ENCODE peak calls at places on chromosomes 13 and 19, in four cellular contexts. Z, K, R and U are unnamed samples.

GRCh38 chr19:40279120-40279551 is 6.0 kb downstream of the AKT2 start:
- DNase-seq in Z (no peak), K (no peak), R (no peak), U (no peak)

GRCh38 chr13:26019241-26019640 is 32.6 kb downstream of the SHISA2 start:
- DNase-seq in Z (no peak), K (no peak), R (no peak), U (no peak)

GRCh38 chr19:1884291-1884718 is 991 bp downstream of the ABHD17A start:
- DNase-seq in Z (peak), K (no peak), R (no peak), U (no peak)

GRCh38 chr13:50693755-50694154 is 149.7 kb downstream of the DLEU7 start:
- DNase-seq in Z (no peak), K (no peak), R (no peak), U (peak)

GRCh38 chr19:52660981-52661380 is 22.8 kb upstream of the ZNF83 start:
- DNase-seq in Z (no peak), K (no peak), R (no peak), U (no peak)

GRCh38 chr19:48450441-48450840 is 4.7 kb downstream of the GRWD1 start:
- DNase-seq in Z (no peak), K (no peak), R (no peak), U (no peak)

GRCh38 chr13:74987124-74987690 is 494.8 kb downstream of the TBC1D4 start:
- DNase-seq in Z (no peak), K (no peak), R (no peak), U (no peak)

GRCh38 chr19:40282920-40283319 is 2.2 kb downstream of the AKT2 start:
- DNase-seq in Z (no peak), K (no peak), R (no peak), U (no peak)

DNA sequence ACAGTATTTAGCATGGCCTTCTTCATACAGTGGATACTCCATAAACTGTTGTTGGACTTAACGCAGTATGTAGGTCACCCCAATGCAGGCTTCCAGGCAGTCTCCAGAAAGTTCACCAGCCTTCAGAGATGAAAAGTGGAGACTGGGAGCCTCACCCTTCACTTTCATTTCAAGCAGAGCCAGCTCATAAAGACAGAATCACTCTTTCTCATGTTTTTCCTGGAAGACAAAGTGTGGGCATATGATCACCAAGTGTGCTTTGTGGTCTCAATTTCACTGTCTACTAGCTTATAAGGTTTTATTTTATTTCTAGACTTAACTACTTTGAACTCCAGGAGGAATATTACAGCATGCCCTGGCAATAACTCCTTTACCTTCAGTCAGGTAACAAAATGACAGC is 26.3 kb upstream of the TNFSF11 start:
- DNase-seq in Z (no peak), K (no peak), R (no peak), U (no peak)
- TF ChIP-seq CBFB in Z (no peak), K (no peak), R (no peak), U (no peak)

DNA sequence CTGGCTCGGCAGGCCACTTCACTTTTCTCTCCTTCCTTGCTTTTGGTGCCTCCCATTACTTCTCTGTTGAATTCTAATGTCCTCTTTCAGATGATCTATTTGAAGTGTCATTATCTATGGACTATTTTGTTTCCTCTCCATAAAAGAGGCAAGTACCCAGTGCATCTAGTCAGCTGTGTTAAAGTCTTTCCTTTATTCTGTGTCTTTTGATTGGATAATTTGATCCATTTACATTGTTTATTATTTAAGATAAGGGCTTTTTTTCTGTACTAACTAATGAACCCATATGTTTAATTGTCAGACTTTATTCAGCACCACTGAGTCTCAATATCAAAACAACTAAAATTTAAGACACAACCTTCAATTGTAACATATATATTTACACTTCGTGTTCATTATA is 36.4 kb downstream of the IGFL3 start:
- DNase-seq in Z (no peak), K (no peak), R (no peak), U (no peak)
- TF ChIP-seq CREB1 in Z (no peak), K (no peak), R (no peak), U (no peak)

DNA sequence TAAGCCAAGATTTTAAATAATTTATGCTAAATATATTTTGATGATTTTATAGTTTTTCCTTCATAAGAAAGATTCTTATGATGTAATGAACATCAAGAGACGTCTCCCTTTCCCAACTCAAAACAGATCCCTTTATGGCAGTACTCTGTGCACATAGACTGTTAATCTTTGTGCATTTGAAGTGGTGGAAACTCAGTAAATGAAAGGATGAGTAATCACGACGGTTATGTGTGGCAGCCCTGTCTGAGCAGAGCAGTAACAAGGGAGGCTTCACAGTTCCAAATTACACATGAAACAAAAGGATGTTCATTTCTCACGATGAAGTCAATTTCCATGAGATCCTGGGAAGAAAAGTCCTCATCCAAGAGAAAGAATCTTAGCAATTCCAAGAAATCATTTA is 498.1 kb downstream of the KLF5 start:
- DNase-seq in Z (no peak), K (no peak), R (no peak), U (no peak)
- TF ChIP-seq CBFB in Z (no peak), K (no peak), R (no peak), U (no peak)

GRCh38 chr19:7869910-7870511 is 4.2 kb downstream of the PRR36 start:
- DNase-seq in Z (peak), K (peak), R (no peak), U (peak)

GRCh38 chr19:7870571-7871279 is 3.5 kb downstream of the PRR36 start:
- DNase-seq in Z (peak), K (peak), R (no peak), U (peak)

GRCh38 chr19:7868671-7869452 is 5.3 kb downstream of the PRR36 start:
- DNase-seq in Z (peak), K (peak), R (peak), U (peak)

GRCh38 chr19:7868326-7868670 is 5.9 kb downstream of the PRR36 start:
- DNase-seq in Z (no peak), K (no peak), R (no peak), U (no peak)

DNA sequence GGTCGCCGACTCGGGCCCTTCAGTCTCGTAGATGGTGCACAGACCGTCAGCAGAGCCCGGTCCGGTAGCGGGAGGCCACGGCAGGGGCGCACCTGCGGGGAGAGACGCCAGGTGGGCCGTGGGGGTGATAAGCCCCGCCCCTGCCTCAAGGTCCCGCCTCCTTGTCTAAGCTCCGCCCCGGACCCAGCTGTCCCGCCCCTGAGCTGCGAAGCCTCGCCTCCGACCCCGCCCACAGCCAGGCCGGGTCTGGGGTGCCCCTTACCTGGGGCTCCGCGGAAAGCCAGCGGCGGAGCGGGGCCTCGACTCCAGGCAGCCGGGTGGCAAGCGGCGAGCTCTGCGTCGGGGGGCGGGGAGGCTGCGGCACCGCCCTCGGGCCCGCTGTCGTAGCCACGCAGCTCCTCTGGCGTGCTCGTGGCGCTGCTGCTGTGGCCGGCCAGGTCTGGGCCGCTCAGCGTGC is 4.7 kb downstream of the PRR36 start:
- DNase-seq in Z (peak), K (peak), R (no peak), U (peak)
- TF ChIP-seq CREB1 in Z (no peak), K (no peak), R (no peak), U (no peak)

GRCh38 chr13:94617389-94618000 is 15.8 kb downstream of the GPR180 start:
- DNase-seq in Z (peak), K (peak), R (no peak), U (no peak)
- TF ChIP-seq CBFB in Z (no peak), K (no peak), R (no peak), U (no peak)